ENCODE peak calls at places on chromosomes 11 and 22, in eight cellular contexts. One of them, this sample, is unnamed.

GRCh38 chr11:2089536-2090165 is 49.5 kb downstream of the IGF2 start:
- DNase-seq in NB4: peak
- DNase-seq in AG10803: peak
- DNase-seq in activated T-helper 1 cell treated with anti-CD3 and anti-CD28 coated beads, Interleukin-2, amount 50 U/mL, for 16 hours: no peak
- DNase-seq in GDM1: no peak
- DNase-seq in stimulated activated CD8-positive, alpha-beta memory T cell treated with anti-CD3 and anti-CD28 coated beads, Interleukin-2, amount 100 ng/mL, for 48 hours: no peak
- DNase-seq in T-cell: no peak
- DNase-seq in activated CD4-positive, alpha-beta T cell treated with anti-CD3 and anti-CD28 coated beads, Interleukin-2, amount 10 ng/mL, durations not matched to agents 7 days and 5 days: peak
- DNase-seq in this sample: peak

GRCh38 chr22:45867118-45867905 is 109.7 kb downstream of the WNT7B start:
- DNase-seq in stimulated activated CD8-positive, alpha-beta memory T cell treated with anti-CD3 and anti-CD28 coated beads, Interleukin-2, amount 100 ng/mL, for 48 hours: no peak
- DNase-seq in AG10803: peak
- DNase-seq in NB4: no peak
- DNase-seq in T-cell: no peak
- DNase-seq in activated T-helper 1 cell treated with anti-CD3 and anti-CD28 coated beads, Interleukin-2, amount 50 U/mL, for 16 hours: no peak
- DNase-seq in GDM1: no peak
- DNase-seq in activated CD4-positive, alpha-beta T cell treated with anti-CD3 and anti-CD28 coated beads, Interleukin-2, amount 10 ng/mL, durations not matched to agents 7 days and 5 days: no peak
- DNase-seq in this sample: no peak

GRCh38 chr11:118398797-118399564 is 2.4 kb upstream of the ATP5MG start:
- DNase-seq in AG10803: no peak
- DNase-seq in stimulated activated CD8-positive, alpha-beta memory T cell treated with anti-CD3 and anti-CD28 coated beads, Interleukin-2, amount 100 ng/mL, for 48 hours: no peak
- DNase-seq in GDM1: no peak
- DNase-seq in NB4: no peak
- DNase-seq in activated CD4-positive, alpha-beta T cell treated with anti-CD3 and anti-CD28 coated beads, Interleukin-2, amount 10 ng/mL, durations not matched to agents 7 days and 5 days: peak
- DNase-seq in T-cell: peak
- DNase-seq in activated T-helper 1 cell treated with anti-CD3 and anti-CD28 coated beads, Interleukin-2, amount 50 U/mL, for 16 hours: no peak
- DNase-seq in this sample: no peak

GRCh38 chr11:86174101-86175046 is 70.2 kb upstream of the EED start:
- DNase-seq in GDM1: no peak
- DNase-seq in activated CD4-positive, alpha-beta T cell treated with anti-CD3 and anti-CD28 coated beads, Interleukin-2, amount 10 ng/mL, durations not matched to agents 7 days and 5 days: no peak
- DNase-seq in T-cell: no peak
- DNase-seq in NB4: no peak
- DNase-seq in activated T-helper 1 cell treated with anti-CD3 and anti-CD28 coated beads, Interleukin-2, amount 50 U/mL, for 16 hours: no peak
- DNase-seq in stimulated activated CD8-positive, alpha-beta memory T cell treated with anti-CD3 and anti-CD28 coated beads, Interleukin-2, amount 100 ng/mL, for 48 hours: no peak
- DNase-seq in AG10803: peak
- DNase-seq in this sample: peak

GRCh38 chr22:49951986-49952896 is 8.3 kb upstream of the PIM3 start:
- DNase-seq in AG10803: peak
- DNase-seq in stimulated activated CD8-positive, alpha-beta memory T cell treated with anti-CD3 and anti-CD28 coated beads, Interleukin-2, amount 100 ng/mL, for 48 hours: no peak
- DNase-seq in activated T-helper 1 cell treated with anti-CD3 and anti-CD28 coated beads, Interleukin-2, amount 50 U/mL, for 16 hours: no peak
- DNase-seq in activated CD4-positive, alpha-beta T cell treated with anti-CD3 and anti-CD28 coated beads, Interleukin-2, amount 10 ng/mL, durations not matched to agents 7 days and 5 days: no peak
- DNase-seq in GDM1: no peak
- DNase-seq in NB4: no peak
- DNase-seq in T-cell: no peak
- DNase-seq in this sample: peak

GRCh38 chr22:23833911-23834317 is 4.9 kb downstream of the DERL3 start:
- DNase-seq in GDM1: no peak
- DNase-seq in T-cell: no peak
- DNase-seq in stimulated activated CD8-positive, alpha-beta memory T cell treated with anti-CD3 and anti-CD28 coated beads, Interleukin-2, amount 100 ng/mL, for 48 hours: no peak
- DNase-seq in AG10803: no peak
- DNase-seq in activated T-helper 1 cell treated with anti-CD3 and anti-CD28 coated beads, Interleukin-2, amount 50 U/mL, for 16 hours: no peak
- DNase-seq in activated CD4-positive, alpha-beta T cell treated with anti-CD3 and anti-CD28 coated beads, Interleukin-2, amount 10 ng/mL, durations not matched to agents 7 days and 5 days: no peak
- DNase-seq in NB4: no peak
- DNase-seq in this sample: no peak

GRCh38 chr11:17563248-17563647 is 16.2 kb downstream of the OTOG start:
- DNase-seq in activated CD4-positive, alpha-beta T cell treated with anti-CD3 and anti-CD28 coated beads, Interleukin-2, amount 10 ng/mL, durations not matched to agents 7 days and 5 days: no peak
- DNase-seq in T-cell: no peak
- DNase-seq in GDM1: no peak
- DNase-seq in stimulated activated CD8-positive, alpha-beta memory T cell treated with anti-CD3 and anti-CD28 coated beads, Interleukin-2, amount 100 ng/mL, for 48 hours: no peak
- DNase-seq in activated T-helper 1 cell treated with anti-CD3 and anti-CD28 coated beads, Interleukin-2, amount 50 U/mL, for 16 hours: no peak
- DNase-seq in AG10803: no peak
- DNase-seq in NB4: peak
- DNase-seq in this sample: peak

GRCh38 chr11:57240757-57241156 is 3.7 kb upstream of the APLNR start:
- DNase-seq in GDM1: no peak
- DNase-seq in activated T-helper 1 cell treated with anti-CD3 and anti-CD28 coated beads, Interleukin-2, amount 50 U/mL, for 16 hours: no peak
- DNase-seq in stimulated activated CD8-positive, alpha-beta memory T cell treated with anti-CD3 and anti-CD28 coated beads, Interleukin-2, amount 100 ng/mL, for 48 hours: no peak
- DNase-seq in T-cell: no peak
- DNase-seq in activated CD4-positive, alpha-beta T cell treated with anti-CD3 and anti-CD28 coated beads, Interleukin-2, amount 10 ng/mL, durations not matched to agents 7 days and 5 days: no peak
- DNase-seq in AG10803: no peak
- DNase-seq in NB4: no peak
- DNase-seq in this sample: no peak

This sample was measured in RWPE1.